ENCODE peak calls at places on chromosome 13, in eight cellular contexts. Q is hepatocyte, S is GM12865, Z is stomach, H is BJ, I is BE2C, O is mucosa of descending colon, G is cardiac fibroblast. X is an unnamed sample.

GRCh38 chr13:99805361-99805760 is 166.2 kb downstream of the ZIC5 start:
- DNase-seq in Q (no peak), S (no peak), Z (no peak), H (no peak), I (no peak), O (no peak), G (no peak), X (no peak)

GRCh38 chr13:114283581-114283980 is 2.2 kb downstream of the UPF3A start:
- DNase-seq in Q (peak), S (no peak), Z (no peak), H (no peak), I (no peak), O (no peak), G (no peak), X (no peak)

GRCh38 chr13:100130930-100131511 is 42.1 kb downstream of the PCCA start:
- DNase-seq in Q (no peak), S (no peak), Z (no peak), H (no peak), I (no peak), O (no peak), G (peak), X (no peak)

GRCh38 chr13:100533588-100534041 is 55.0 kb downstream of the GGACT start:
- DNase-seq in Q (no peak), S (no peak), Z (peak), H (no peak), I (no peak), O (peak), G (no peak), X (no peak)

GRCh38 chr13:112664501-112665203 is 25.2 kb upstream of the ATP11A start:
- DNase-seq in Q (no peak), S (no peak), Z (no peak), H (no peak), I (no peak), O (no peak), G (no peak), X (peak)

GRCh38 chr13:80547341-80547740 is 206.4 kb upstream of the SPRY2 start:
- DNase-seq in Q (no peak), S (no peak), Z (no peak), H (no peak), I (no peak), O (no peak), G (no peak), X (no peak)

GRCh38 chr13:40031031-40031430 is 375.6 kb downstream of the COG6 start:
- DNase-seq in Q (peak), S (no peak), Z (no peak), H (peak), I (no peak), O (no peak), G (peak), X (peak)

GRCh38 chr13:110541526-110541920 is 20.0 kb downstream of the RAB20 start:
- DNase-seq in Q (no peak), S (no peak), Z (peak), H (no peak), I (no peak), O (no peak), G (peak), X (no peak)

GRCh38 chr13:114313061-114313860 is 1.0 kb upstream of the CHAMP1 start:
- DNase-seq in Q (no peak), S (peak), Z (no peak), H (no peak), I (no peak), O (peak), G (no peak), X (no peak)

GRCh38 chr13:112719556-112719955 is 29.7 kb downstream of the ATP11A start:
- DNase-seq in Q (no peak), S (no peak), Z (no peak), H (no peak), I (no peak), O (no peak), G (no peak), X (no peak)

GRCh38 chr13:31598990-31599389 is 140.3 kb upstream of the RXFP2 start:
- DNase-seq in Q (no peak), S (no peak), Z (no peak), H (no peak), I (no peak), O (no peak), G (no peak), X (no peak)

GRCh38 chr13:58340895-58341294 is 709.4 kb downstream of the PCDH17 start:
- DNase-seq in Q (no peak), S (no peak), Z (no peak), H (no peak), I (no peak), O (no peak), G (no peak), X (no peak)

GRCh38 chr13:100088282-100088647 is 628 bp upstream of the PCCA start:
- DNase-seq in Q (no peak), S (no peak), Z (no peak), H (no peak), I (no peak), O (peak), G (no peak), X (no peak)

GRCh38 chr13:62287764-62288163 is 872.1 kb upstream of the PCDH20 start:
- DNase-seq in Q (no peak), S (no peak), Z (no peak), H (no peak), I (no peak), O (no peak), G (no peak), X (no peak)

GRCh38 chr13:21164631-21165030 is 11.7 kb downstream of the SKA3 start:
- DNase-seq in Q (no peak), S (no peak), Z (no peak), H (no peak), I (no peak), O (no peak), G (no peak), X (no peak)

GRCh38 chr13:109700176-109700575 is 86.2 kb downstream of the IRS2 start:
- DNase-seq in Q (peak), S (no peak), Z (peak), H (no peak), I (peak), O (peak), G (peak), X (no peak)

DNA sequence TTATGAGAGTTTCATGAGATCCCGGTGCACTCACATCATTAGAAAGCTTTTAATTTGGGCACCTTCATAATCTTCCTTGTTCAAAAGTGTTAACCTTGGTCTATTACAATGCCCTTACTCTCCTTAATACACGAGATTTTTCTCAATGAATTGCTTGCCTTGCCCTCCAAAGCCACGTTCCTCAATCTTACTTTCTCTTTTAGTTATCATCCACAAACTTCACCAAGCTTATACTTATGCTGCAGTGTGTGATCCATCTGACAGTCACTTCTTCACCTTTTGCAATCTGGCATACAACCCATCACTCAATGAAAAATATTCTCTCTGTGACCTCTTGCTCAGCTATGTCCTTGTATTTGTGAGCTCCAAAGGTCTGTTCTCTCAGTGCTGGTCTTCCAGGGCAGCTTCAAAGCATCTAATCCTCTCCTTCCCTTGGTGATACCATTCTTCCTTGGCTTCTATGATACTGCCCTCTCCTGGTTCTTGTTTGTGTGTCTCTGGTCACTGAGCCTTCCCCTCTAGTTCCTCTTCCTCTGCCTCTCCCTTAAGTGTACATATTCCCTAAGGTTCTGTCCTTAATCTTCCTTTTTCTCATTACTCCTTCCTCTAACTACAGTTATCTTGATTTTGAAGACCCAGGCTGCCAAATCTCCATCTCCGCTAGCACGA is 202.2 kb upstream of the STARD13 start:
- DNase-seq in Q (peak), S (peak), Z (no peak), H (no peak), I (no peak), O (peak), G (peak), X (no peak)
- TF ChIP-seq CTCF in Q (peak), S (peak), Z (peak), H (peak), I (peak), O (no peak), G (peak), X (peak)

GRCh38 chr13:94416454-94417080 is 62.9 kb downstream of the DCT start:
- DNase-seq in Q (peak), S (peak), Z (no peak), H (no peak), I (peak), O (no peak), G (peak), X (no peak)

GRCh38 chr13:94417294-94417693 is 62.2 kb downstream of the DCT start:
- DNase-seq in Q (no peak), S (no peak), Z (no peak), H (no peak), I (no peak), O (no peak), G (no peak), X (no peak)

GRCh38 chr13:94413545-94413944 is 65.9 kb downstream of the DCT start:
- DNase-seq in Q (no peak), S (no peak), Z (no peak), H (no peak), I (no peak), O (no peak), G (no peak), X (no peak)

GRCh38 chr13:94414141-94414540 is 65.3 kb downstream of the DCT start:
- DNase-seq in Q (no peak), S (no peak), Z (no peak), H (no peak), I (no peak), O (no peak), G (no peak), X (no peak)

GRCh38 chr13:94415484-94415883 is 64.0 kb downstream of the DCT start:
- DNase-seq in Q (no peak), S (no peak), Z (no peak), H (no peak), I (no peak), O (no peak), G (no peak), X (no peak)
- H3K4me3 ChIP-seq in Q (no peak), S (no peak), Z (no peak), H (no peak), I (no peak), O (no peak), G (no peak), X (no peak)

DNA sequence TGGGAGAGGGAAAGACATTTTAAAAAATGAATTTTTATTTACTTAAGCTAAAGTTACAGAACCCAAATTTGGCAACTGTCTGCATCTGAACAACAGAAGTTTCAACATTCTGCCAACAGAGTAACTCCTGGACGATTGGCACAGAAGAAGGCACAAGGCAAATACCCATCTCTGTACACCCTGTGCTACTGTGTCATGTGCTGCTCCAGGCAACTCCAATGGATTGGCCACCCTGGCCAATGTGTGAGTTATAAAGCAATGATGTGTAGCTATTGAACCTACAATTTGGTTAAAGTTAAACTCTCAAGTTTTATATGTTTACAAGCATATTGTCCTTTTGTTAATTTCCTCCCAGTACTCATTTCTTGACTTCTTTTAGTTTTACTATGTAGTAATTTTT is 6.1 kb downstream of the STARD13 start:
- DNase-seq in Q (no peak), S (no peak), Z (no peak), H (no peak), I (no peak), O (peak), G (no peak), X (no peak)
- TF ChIP-seq CTCF in Q (no peak), S (no peak), Z (no peak), H (no peak), I (no peak), O (no peak), G (no peak), X (no peak)

DNA sequence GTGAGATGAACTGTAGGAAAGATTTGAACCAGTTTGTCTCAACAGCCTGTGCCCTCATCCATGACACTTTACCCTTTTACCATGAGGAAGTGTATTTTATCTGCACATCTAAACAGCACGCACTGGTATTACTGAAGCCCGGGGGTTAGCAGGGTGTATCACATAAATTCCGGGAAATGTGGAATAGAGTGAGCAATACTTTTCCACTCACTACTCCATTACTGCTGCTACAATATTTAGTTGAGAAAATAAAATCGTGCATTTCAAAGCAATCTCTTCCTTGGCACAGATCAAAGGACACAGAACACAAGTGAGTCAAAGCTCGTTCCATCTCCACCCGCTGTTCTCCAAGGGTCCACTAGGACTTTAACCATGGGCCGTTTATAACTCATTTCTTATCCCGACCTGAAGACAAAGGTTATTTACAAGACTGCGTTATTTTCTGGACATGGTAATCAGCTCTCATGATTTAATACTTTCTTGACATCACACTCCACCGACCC is 35.2 kb downstream of the STK24 start:
- DNase-seq in Q (no peak), S (no peak), Z (no peak), H (no peak), I (peak), O (no peak), G (no peak), X (no peak)
- H3K4me3 ChIP-seq in Q (no peak), S (no peak), Z (no peak), H (no peak), I (peak), O (no peak), G (no peak), X (no peak)

GRCh38 chr13:91158015-91158390 is 189.5 kb upstream of the MIR17HG start:
- DNase-seq in Q (no peak), S (no peak), Z (no peak), H (no peak), I (no peak), O (no peak), G (no peak), X (no peak)
- TF ChIP-seq CTCF in Q (peak), S (no peak), Z (no peak), H (no peak), I (peak), O (no peak), G (no peak), X (no peak)

GRCh38 chr13:104586010-104586746 is 1520.0 kb upstream of the SLC10A2 start:
- DNase-seq in Q (peak), S (no peak), Z (no peak), H (no peak), I (peak), O (peak), G (peak), X (no peak)
- H3K4me3 ChIP-seq in Q (no peak), S (no peak), Z (no peak), H (no peak), I (peak), O (no peak), G (no peak), X (no peak)

DNA sequence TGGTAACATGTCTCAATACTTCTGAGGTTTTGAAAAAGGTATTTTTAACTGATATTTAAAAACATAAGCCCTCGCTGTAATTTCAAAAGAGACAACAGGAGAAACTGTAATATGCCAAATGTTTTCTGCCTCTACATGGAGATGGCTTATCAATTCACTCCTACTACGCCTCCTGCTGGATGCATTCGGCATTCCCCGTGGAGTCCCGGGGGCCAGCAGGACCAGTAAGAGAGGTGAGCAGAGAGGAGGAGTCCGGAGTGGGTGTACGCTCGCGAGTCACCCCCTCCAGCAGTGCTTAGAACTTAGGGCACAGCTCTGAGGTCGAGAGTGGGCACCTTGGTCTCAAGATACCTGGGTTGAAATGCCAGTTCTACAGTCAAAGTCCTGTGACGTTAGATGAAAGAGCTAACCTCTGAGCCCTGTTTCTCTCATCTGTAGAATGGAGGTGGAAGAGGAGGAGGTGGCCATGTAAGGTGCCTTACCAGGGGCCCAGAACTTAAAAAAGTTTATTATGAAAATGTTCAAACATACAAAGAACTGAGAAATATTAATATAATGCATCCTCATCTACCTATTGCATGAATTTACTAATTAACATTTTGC is 110.2 kb downstream of the STK24 start:
- DNase-seq in Q (no peak), S (peak), Z (no peak), H (no peak), I (peak), O (peak), G (peak), X (no peak)
- TF ChIP-seq CTCF in Q (peak), S (peak), Z (no peak), H (peak), I (peak), O (peak), G (peak), X (peak)

DNA sequence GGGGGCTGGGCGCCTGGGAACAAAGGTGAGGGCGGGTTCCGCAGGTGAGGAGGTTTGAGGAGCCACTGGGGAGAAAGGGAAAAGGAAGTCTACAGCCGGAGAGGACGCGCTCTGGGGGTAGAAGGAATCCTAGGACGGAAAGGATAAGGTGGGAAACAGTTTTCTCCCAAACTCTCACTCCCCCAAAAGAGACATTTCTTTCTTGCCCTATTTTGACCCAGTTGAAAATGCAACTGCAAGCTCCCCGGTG is 651 bp upstream of the POLR1D start:
- DNase-seq in Q (no peak), S (no peak), Z (no peak), H (no peak), I (no peak), O (peak), G (no peak), X (no peak)
- H3K4me3 ChIP-seq in Q (peak), S (peak), Z (peak), H (peak), I (peak), O (peak), G (peak), X (peak)

DNA sequence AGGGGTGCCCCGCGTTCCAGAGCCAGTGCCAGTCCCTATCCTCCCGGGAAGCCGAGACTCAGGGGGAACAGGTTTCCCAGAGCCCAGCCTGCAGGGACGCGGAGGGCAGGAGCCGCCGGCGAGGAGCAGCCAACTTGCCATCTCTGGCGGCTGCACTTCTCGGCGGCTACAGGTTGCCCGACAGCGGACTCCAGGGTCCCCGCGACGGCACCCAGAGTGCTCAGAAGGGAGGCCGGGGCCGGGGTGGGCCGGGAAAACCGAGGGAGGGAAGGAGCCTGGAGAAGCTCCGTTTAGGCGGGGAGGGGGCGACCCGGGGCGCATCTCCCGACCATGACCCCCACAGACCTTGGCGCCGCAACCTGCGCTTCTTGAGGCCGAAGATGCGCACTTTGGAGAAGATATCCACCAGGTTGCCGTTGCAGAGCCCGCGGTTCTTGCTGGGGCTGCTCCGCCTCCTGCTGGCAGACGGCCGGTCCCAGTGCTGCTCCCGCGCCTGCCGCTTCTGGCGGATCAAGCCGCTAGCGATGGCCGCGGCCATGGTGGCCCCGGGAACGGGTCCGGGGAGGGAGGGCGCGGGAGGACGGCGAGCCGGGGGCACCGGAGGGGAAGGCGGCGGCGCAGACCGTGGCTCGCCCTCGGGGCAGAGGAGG is 463.8 kb downstream of the ITGBL1 start:
- DNase-seq in Q (peak), S (no peak), Z (no peak), H (no peak), I (peak), O (no peak), G (no peak), X (no peak)
- TF ChIP-seq CTCF in Q (peak), S (no peak), Z (no peak), H (peak), I (peak), O (no peak), G (peak), X (peak)

DNA sequence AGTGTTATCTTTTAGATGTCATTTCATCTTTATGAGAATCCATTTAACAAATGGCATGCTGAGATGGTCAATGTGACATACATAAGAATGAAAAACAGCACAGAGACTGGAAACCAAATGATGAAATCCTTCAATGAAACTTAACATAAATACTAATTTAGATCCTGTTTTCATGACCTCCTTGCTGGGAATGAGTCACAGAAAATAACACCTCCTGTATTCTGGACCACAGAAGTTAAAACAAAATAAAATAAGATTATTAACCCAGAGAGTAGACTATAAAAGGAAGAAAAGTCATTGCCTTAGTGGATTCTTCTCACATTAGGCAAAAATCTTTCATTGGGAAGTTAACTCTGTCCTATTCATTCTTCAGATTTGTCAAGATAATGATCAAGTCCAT is 1.6 kb downstream of the DIAPH3 start:
- DNase-seq in Q (no peak), S (peak), Z (no peak), H (no peak), I (no peak), O (no peak), G (no peak), X (no peak)
- H3K4me3 ChIP-seq in Q (no peak), S (peak), Z (no peak), H (no peak), I (peak), O (no peak), G (peak), X (no peak)

X was measured in AG09309.